ENCODE peak calls at places on chromosomes 16 and 17, in eight cellular contexts. O, W, J, Y, C, L, A and G are unnamed samples.

GRCh38 chr16:17106243-17106791 is 364.4 kb downstream of the XYLT1 start:
- DNase-seq in O (no peak), W (no peak), J (no peak), Y (no peak), C (no peak), L (no peak), A (no peak), G (no peak)

GRCh38 chr17:81906476-81907218 is 4.6 kb downstream of the PCYT2 start:
- DNase-seq in O (no peak), W (no peak), J (no peak), Y (no peak), C (no peak), L (peak; percentile 37), A (no peak), G (no peak)

GRCh38 chr16:20928774-20929411 is 28.3 kb downstream of the LYRM1 start:
- DNase-seq in O (no peak), W (no peak), J (no peak), Y (no peak), C (no peak), L (no peak), A (no peak), G (no peak)

GRCh38 chr17:49371178-49371834 is 9.3 kb upstream of the ZNF652 start:
- DNase-seq in O (no peak), W (no peak), J (no peak), Y (no peak), C (no peak), L (no peak), A (no peak), G (no peak)

GRCh38 chr16:12153662-12154061 is 177.1 kb downstream of the SNX29 start:
- DNase-seq in O (no peak), W (no peak), J (no peak), Y (no peak), C (no peak), L (no peak), A (no peak), G (no peak)

GRCh38 chr17:72421128-72422092 is 300.6 kb downstream of the SOX9 start:
- DNase-seq in O (peak; percentile 79), W (no peak), J (no peak), Y (no peak), C (peak; percentile 66), L (peak; percentile 72), A (no peak), G (no peak)

GRCh38 chr17:49440581-49440980 is 25.9 kb upstream of the PHB1 start:
- DNase-seq in O (no peak), W (no peak), J (no peak), Y (no peak), C (no peak), L (no peak), A (no peak), G (no peak)

GRCh38 chr16:77574867-77575619 is 140.2 kb upstream of the ADAMTS18 start:
- DNase-seq in O (no peak), W (no peak), J (no peak), Y (no peak), C (no peak), L (no peak), A (peak; percentile 49), G (no peak)

GRCh38 chr17:65514082-65514481 is 47.4 kb downstream of the AXIN2 start:
- DNase-seq in O (peak; percentile 72), W (no peak), J (no peak), Y (no peak), C (no peak), L (no peak), A (no peak), G (no peak)